ENCODE peak calls at places on chromosomes 4 and X, in four cellular contexts. U, C, P and Q are unnamed samples.

GRCh38 chr4:106909776-106910175 is 126.3 kb downstream of the DKK2 start:
- DNase-seq in U (no peak), C (no peak), P (no peak), Q (no peak)

GRCh38 chr4:185424905-185425599 is 712 bp downstream of the UFSP2 start:
- DNase-seq in U (peak), P (no peak), C (peak), Q (no peak)

GRCh38 chr4:184347251-184348239 is 126.8 kb downstream of the IRF2 start:
- DNase-seq in P (peak), U (no peak), C (peak), Q (peak)

GRCh38 chr4:37715889-37716402 is 29.8 kb upstream of the RELL1 start:
- DNase-seq in C (no peak), U (no peak), P (peak), Q (no peak)

GRCh38 chrX:53287493-53288138 is 6.2 kb upstream of the IQSEC2 start:
- DNase-seq in C (no peak), U (no peak), P (peak), Q (no peak)

GRCh38 chrX:44062842-44063241 is 89.7 kb upstream of the NDP start:
- DNase-seq in P (no peak), U (no peak), C (no peak), Q (no peak)

GRCh38 chr4:15042529-15043167 is 40.4 kb downstream of the CPEB2 start:
- DNase-seq in C (no peak), P (no peak), U (no peak), Q (no peak)

GRCh38 chr4:163790231-163790630 is 295.7 kb downstream of the TMA16 start:
- DNase-seq in U (no peak), P (no peak), C (no peak), Q (no peak)

GRCh38 chr4:127965803-127966175 is 583 bp downstream of the ABHD18 start:
- DNase-seq in U (peak), C (peak), P (peak), Q (peak)

GRCh38 chr4:184534511-184535391 is 60.4 kb upstream of the IRF2 start:
- DNase-seq in U (peak), C (peak), P (peak), Q (no peak)

GRCh38 chr4:2250764-2251072 is 8.8 kb upstream of the HAUS3 start:
- DNase-seq in P (no peak), U (no peak), C (no peak), Q (peak)

GRCh38 chr4:174490356-174490969 is 31.8 kb downstream of the HPGD start:
- DNase-seq in U (no peak), C (peak), P (no peak), Q (no peak)

GRCh38 chr4:119750048-119750447 is 121.4 kb upstream of the PDE5A start:
- DNase-seq in P (no peak), C (no peak), U (no peak), Q (no peak)

GRCh38 chr4:113147498-113148231 is 98.2 kb downstream of the ANK2 start:
- DNase-seq in U (peak), P (no peak), C (no peak), Q (no peak)

GRCh38 chr4:120769227-120769626 is 153.3 kb downstream of the PRDM5 start:
- DNase-seq in P (no peak), U (no peak), C (no peak), Q (no peak)

GRCh38 chr4:186013404-186014186 is 55.4 kb upstream of the TLR3 start:
- DNase-seq in C (no peak), P (no peak), U (no peak), Q (no peak)

GRCh38 chrX:25277574-25277973 is 261.8 kb upstream of the ARX start:
- DNase-seq in U (no peak), C (no peak), P (no peak), Q (no peak)

GRCh38 chrX:46812445-46812844 is 24.4 kb upstream of the RP2 start:
- DNase-seq in U (peak), P (no peak), C (no peak), Q (no peak)

GRCh38 chrX:37472836-37473235 is 98.6 kb upstream of the LANCL3 start:
- DNase-seq in P (no peak), C (no peak), U (peak), Q (no peak)

GRCh38 chrX:151875270-151876026 is 37.2 kb upstream of the MAGEA4 start:
- DNase-seq in P (no peak), C (no peak), U (no peak), Q (no peak)

GRCh38 chrX:88136328-88136727 is 610.7 kb upstream of the CPXCR1 start:
- DNase-seq in C (no peak), P (no peak), U (peak), Q (no peak)

GRCh38 chr4:1873776-1874175 is 2.6 kb downstream of the NSD2 start:
- DNase-seq in C (no peak), P (no peak), U (no peak), Q (no peak)

GRCh38 chr4:3340703-3341088 is 47.9 kb downstream of the RGS12 start:
- DNase-seq in P (no peak), C (no peak), U (no peak), Q (no peak)

GRCh38 chr4:3341760-3342159 is 48.9 kb downstream of the RGS12 start:
- DNase-seq in C (no peak), U (no peak), P (no peak), Q (no peak)

GRCh38 chr4:3343358-3343757 is 50.5 kb downstream of the RGS12 start:
- DNase-seq in U (no peak), P (no peak), C (no peak), Q (no peak)

GRCh38 chr4:3344104-3344503 is 51.3 kb downstream of the RGS12 start:
- DNase-seq in U (no peak), C (no peak), P (no peak), Q (no peak)

DNA sequence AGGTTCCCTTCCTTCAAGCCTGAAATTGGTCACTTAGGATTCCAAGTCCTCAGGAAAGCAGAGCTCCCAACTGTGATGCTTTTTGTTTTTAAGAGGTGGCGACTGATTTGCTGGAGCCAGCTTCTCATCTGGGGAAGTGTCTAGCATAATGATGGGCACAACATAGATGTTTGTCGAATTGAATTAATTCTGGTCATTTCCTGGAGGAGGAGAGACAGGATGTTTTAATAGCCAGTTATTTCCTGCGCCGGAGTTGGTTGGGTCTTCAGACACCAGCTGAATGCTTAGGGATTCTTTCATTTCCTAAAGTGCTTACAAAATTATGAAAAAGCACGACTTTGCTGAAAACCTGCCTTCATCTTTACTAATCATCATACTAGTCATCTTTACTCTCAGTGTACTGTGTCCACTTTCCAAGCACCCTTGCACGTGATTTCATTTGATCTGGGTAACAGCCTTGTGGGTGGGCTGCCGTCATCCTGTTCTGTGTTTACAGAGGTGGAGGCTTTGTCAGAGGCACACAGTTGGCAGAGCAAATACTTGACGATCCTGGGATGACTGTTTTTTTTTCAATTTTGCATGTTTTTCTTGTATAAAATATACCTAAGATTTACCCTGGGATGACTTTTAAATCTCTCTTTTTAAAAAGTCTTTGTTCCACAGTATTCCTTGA is 49.5 kb downstream of the RGS12 start:
- DNase-seq in C (no peak), U (peak), P (no peak), Q (no peak)
- TF ChIP-seq CBFB in C (no peak), U (no peak), P (no peak), Q (no peak)

GRCh38 chr4:38983756-38984647 is 48.2 kb downstream of the TMEM156 start:
- DNase-seq in U (peak), C (no peak), P (no peak), Q (no peak)
- TF ChIP-seq CBFB in U (no peak), C (no peak), P (no peak), Q (no peak)

GRCh38 chr4:115537387-115537786 is 424.0 kb upstream of the NDST4 start:
- DNase-seq in P (no peak), C (no peak), U (no peak), Q (no peak)
- TF ChIP-seq CBFB in P (no peak), C (no peak), U (no peak), Q (no peak)

DNA sequence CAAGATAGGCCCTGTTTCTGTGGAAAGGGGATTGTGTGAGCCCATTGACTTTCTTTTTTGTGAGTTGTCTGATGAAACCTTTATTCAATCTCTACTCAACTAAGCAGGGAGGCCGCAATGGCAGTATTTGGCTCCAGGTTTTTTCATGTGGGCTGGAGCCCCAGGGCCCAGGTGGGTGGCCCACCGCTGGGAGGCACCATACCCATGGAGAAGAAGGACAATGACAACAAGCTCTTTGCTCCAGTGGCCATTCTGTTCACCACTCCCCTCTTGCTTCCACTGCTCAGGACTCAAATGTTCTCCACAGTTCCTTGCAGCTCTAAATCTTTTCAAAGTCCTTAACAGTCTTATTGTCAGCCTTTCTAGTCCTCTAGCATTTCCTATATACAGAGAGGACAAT is 54.1 kb downstream of the HOPX start:
- DNase-seq in P (no peak), U (peak), C (no peak), Q (no peak)
- TF ChIP-seq CBFB in P (no peak), U (no peak), C (no peak), Q (no peak)